ENCODE peak calls at places on chromosome 18, in six cellular contexts. G is adrenal gland, T is A549, N is uterus, K is tibial nerve, U is HCT116. A is an unnamed sample. For H3K4me1, the result is how much of the 10 kb centered on the place peaks cover.

GRCh38 chr18:1302861-1303260 is 398.2 kb downstream of the ADCYAP1 start:
- DNase-seq in G (no peak), T (no peak), N (no peak), K (no peak), U (no peak), A (no peak)

GRCh38 chr18:24397131-24397693 is 412 bp downstream of the OSBPL1A start:
- DNase-seq in G (peak), T (peak), N (peak), K (peak), U (peak), A (no peak)

GRCh38 chr18:59560556-59560955 is 136.7 kb downstream of the CCBE1 start:
- DNase-seq in G (no peak), T (no peak), N (no peak), K (no peak), U (no peak), A (no peak)

GRCh38 chr18:55781481-55781957 is 193.5 kb upstream of the TCF4 start:
- DNase-seq in G (no peak), T (peak), N (peak), K (peak), U (no peak), A (peak)

GRCh38 chr18:77701977-77702376 is 452.3 kb downstream of the GALR1 start:
- DNase-seq in G (no peak), T (no peak), N (no peak), K (no peak), U (no peak), A (no peak)

GRCh38 chr18:73006331-73006730 is 138.5 kb upstream of the NETO1 start:
- DNase-seq in G (no peak), T (no peak), N (no peak), K (no peak), U (no peak), A (no peak)

GRCh38 chr18:62282188-62282629 is 42.9 kb upstream of the TNFRSF11A start:
- DNase-seq in G (no peak), T (no peak), N (no peak), K (no peak), U (no peak), A (no peak)

GRCh38 chr18:8952796-8953760 is 149.4 kb upstream of the NDUFV2 start:
- DNase-seq in G (no peak), T (no peak), N (no peak), K (no peak), U (no peak), A (no peak)

GRCh38 chr18:48820483-48821250 is 130.1 kb downstream of the SMAD7 start:
- DNase-seq in G (peak), T (no peak), N (peak), K (no peak), U (no peak), A (peak)

GRCh38 chr18:2471523-2471922 is 99.8 kb downstream of the METTL4 start:
- DNase-seq in G (no peak), T (peak), N (no peak), K (no peak), U (no peak), A (no peak)

GRCh38 chr18:50879302-50880107 is 587 bp downstream of the ME2 start:
- DNase-seq in G (peak), T (peak), N (no peak), K (peak), U (no peak), A (no peak)

GRCh38 chr18:63974991-63975390 is 5.1 kb downstream of the SERPINB8 start:
- DNase-seq in G (no peak), T (peak), N (no peak), K (peak), U (peak), A (no peak)

GRCh38 chr18:2903006-2903405 is 56.2 kb downstream of the EMILIN2 start:
- DNase-seq in G (peak), T (no peak), N (peak), K (peak), U (no peak), A (peak)

GRCh38 chr18:9604348-9604747 is 10.0 kb downstream of the PPP4R1 start:
- DNase-seq in G (no peak), T (no peak), N (no peak), K (no peak), U (no peak), A (no peak)

GRCh38 chr18:65257157-65257556 is 493.7 kb upstream of the CDH7 start:
- DNase-seq in G (no peak), T (no peak), N (no peak), K (no peak), U (no peak), A (no peak)

GRCh38 chr18:34493566-34494358 is 216.3 kb upstream of the DTNA start:
- DNase-seq in G (no peak), T (no peak), N (no peak), K (no peak), U (no peak), A (peak)
- TF ChIP-seq POLR2A in G (no peak), T (no peak), N (no peak), K (no peak), U (no peak), A (no peak)

DNA sequence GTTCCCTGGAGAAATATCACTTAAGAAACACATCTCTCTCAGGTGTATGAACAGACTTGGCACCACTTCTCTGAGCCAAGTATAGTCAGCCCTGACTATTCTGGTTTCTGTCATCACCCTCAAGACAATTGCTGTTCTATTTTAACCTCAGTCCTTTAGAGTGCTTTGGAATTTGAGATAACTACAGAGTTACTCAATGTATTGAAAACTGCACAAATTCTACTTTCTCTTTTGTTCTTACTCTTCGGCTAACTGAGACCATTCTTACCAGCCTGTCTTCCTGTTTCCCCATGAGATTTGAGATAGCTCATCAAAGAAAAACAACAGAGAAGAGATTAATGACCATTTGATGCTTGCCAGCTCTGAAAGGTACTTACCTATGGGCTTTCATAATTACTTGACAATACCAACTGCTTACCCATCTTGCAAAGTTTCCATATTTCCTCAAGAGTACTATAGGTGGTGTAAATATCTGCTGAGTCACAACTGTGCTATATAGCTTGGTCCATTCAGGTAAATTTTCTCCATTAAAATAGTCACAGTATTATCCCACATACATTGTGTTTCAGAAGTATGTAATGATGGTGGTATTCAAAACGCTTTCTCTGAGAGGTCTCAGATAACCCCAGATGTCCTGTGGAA is 467.5 kb upstream of the CHST9 start:
- DNase-seq in G (no peak), T (no peak), N (no peak), K (no peak), U (no peak), A (no peak)
- H3K4me1 ChIP-seq in G (under half), T (under half), N (under half), K (under half), U (under half), A (under half)

DNA sequence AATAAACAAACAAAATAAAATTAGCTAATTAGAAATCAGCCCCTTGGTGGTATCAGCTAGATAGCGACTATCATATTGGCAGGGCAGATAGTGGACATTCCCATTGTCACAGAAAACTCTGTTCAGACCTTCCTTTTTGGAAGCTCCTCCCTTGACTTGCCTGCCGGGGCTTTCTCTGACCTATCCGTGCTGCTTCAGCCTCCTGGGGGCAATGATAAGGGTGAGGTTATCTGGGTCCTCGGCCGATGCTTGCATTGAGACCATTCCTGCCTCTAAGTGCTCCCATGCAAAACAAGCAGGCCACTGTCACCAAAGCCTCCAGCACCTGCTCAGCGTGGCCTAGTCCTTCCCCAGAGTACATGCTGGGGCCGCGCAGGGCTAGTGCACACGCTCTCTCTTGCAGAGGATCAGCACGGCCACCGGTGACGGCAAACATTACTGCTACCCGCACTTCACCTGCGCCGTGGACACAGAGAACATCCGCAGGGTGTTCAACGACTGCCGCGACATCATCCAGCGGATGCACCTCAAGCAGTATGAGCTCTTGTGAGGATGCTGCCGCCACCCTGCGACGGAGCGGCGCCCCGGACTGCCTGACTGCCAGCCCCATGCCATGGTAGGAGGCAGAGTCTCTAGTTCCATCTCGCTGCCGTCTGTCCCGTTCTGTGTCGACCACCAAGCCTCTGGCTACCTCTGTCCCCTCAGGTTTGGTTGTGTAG is 27.4 kb downstream of the MPPE1 start:
- DNase-seq in G (no peak), T (no peak), N (no peak), K (no peak), U (no peak), A (no peak)
- TF ChIP-seq POLR2A in G (no peak), T (no peak), N (no peak), K (no peak), U (no peak), A (no peak)

DNA sequence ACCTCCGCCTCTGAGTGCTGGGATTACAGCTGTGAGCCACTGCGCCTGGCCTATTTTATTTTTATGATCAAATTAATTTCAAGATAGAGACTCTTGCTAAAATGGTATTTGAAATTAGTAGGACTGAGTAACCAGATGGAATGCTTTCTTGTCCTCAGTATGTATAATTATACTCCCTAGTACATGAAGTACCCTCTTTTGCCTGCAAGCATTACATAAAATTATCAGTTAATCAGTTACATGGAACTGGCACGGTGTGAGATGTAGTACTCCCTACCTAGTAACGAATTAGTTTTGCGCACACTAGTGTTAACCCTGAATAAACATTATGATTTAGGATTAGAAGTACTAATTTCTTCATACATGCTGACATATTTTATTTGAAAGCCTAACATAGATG is 41.6 kb downstream of the RBBP8 start:
- DNase-seq in G (no peak), T (no peak), N (no peak), K (no peak), U (no peak), A (no peak)
- H3K4me1 ChIP-seq in G (under half), T (under half), N (under half), K (under half), U (under half), A (under half)

DNA sequence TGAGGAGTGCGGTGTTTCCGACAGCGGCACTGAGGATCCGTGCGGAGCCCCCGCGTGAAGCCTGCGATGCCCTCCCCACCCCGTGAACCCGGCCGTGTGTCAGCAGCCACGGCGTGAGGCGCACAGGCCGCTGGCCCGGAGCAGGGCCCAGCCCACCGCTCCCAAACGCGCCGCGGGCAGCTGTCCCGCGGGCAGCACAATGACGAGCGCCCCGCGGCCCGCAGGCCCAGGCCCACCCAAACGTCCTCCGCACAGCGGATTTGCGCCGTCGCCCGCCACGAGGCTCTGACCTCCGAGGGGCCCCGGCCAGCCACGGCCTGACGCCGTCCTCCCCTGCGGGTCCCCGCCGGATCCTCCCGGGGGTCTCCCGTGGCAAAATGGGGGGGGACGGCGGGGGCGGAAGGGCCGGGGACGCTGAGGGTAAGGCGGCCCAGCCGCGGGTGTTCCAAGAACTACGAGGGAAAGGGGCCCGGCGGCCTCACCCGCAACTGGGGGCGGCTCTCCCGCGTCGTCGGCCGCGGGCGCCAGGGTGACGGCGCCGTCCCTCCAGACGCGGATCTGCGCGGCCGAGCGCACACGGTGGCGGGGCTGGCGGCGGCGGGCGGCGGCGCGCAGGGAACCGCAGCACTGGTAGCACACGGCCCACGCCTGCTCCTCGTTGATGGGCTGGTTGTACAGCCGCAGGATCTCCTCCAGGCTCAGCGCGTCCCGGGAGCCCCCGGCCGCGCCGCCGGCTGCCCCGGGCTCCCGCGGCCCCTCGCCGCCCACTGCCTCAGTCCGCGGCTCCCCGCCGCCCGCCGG is 659 bp downstream of the SPIRE1 start:
- DNase-seq in G (peak), T (peak), N (peak), K (no peak), U (no peak), A (peak)
- TF ChIP-seq POLR2A in G (peak), T (no peak), N (no peak), K (peak), U (no peak), A (peak)

DNA sequence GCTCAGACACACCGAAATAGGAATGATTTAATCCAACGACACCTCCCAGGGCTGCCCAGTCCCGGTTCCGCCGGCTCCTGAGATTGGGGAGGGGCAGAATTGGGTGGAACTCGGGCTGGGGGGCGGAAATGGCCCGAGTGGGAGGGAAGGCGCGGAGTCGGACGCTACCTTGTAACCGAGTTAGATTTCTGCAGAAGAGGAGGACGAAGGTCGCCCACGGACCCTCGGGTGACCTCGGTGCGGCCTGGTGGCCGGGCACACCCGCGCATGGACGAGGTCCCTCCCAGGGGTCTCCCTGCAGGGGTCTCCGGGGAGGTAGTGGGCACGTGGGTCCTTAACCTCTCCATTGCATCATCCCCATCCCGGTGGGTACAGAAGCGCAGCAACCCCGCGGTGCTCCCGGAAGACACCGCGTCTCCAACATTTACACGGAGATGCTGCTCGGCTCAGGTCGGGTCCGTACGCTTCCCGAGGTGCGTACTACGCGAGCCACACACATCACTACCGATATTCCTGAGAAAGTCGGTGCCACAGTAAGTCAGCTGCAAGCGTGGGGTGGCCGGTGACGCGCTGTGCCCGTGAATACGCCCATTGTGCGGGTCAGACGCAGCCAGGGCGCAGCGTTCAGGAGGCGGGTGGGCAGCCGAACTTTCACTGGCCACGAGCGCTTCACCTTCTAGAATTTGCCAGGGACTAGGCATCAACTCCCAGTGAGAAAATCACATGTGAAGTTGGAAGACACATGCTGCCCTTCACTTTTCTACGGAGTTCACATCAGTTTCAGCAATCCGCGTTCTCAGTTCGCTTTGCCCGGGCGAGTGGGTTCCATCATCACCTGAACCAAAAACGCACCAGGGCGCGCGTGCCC is 3.0 kb downstream of the ZNF516 start:
- DNase-seq in G (peak), T (peak), N (no peak), K (peak), U (no peak), A (peak)
- H3K4me1 ChIP-seq in G (under half), T (under half), N (under half), K (under half), U (under half), A (under half)

GRCh38 chr18:44733069-44733753 is 52.5 kb downstream of the SETBP1 start:
- DNase-seq in G (no peak), T (peak), N (no peak), K (peak), U (no peak), A (no peak)
- TF ChIP-seq POLR2A in G (no peak), T (no peak), N (no peak), K (no peak), U (no peak), A (no peak)

A was measured in ovary.